ENCODE peak calls at places on chromosomes 11 and 22, in four cellular contexts. One of them, this sample, is unnamed.

GRCh38 chr11:68457898-68458249 is 2.7 kb upstream of the PPP6R3 start:
- DNase-seq in HepG2: peak
- DNase-seq in K562: no peak
- DNase-seq in A549: no peak
- DNase-seq in this sample: no peak

GRCh38 chr22:50210378-50211139 is 9.7 kb downstream of the SELENOO start:
- DNase-seq in A549: no peak
- DNase-seq in HepG2: no peak
- DNase-seq in K562: no peak
- DNase-seq in this sample: no peak

GRCh38 chr22:41619979-41620645 is 731 bp downstream of the DESI1 start:
- DNase-seq in HepG2: peak
- DNase-seq in K562: no peak
- DNase-seq in A549: no peak
- DNase-seq in this sample: no peak

GRCh38 chr11:3775761-3776406 is 21.5 kb downstream of the NUP98 start:
- DNase-seq in HepG2: no peak
- DNase-seq in A549: no peak
- DNase-seq in K562: no peak
- DNase-seq in this sample: no peak

GRCh38 chr22:49777569-49778250 is 50.0 kb downstream of the BRD1 start:
- DNase-seq in A549: no peak
- DNase-seq in HepG2: no peak
- DNase-seq in K562: no peak
- DNase-seq in this sample: no peak

GRCh38 chr11:96207459-96208449 is 135.2 kb downstream of the MAML2 start:
- DNase-seq in K562: no peak
- DNase-seq in HepG2: peak
- DNase-seq in A549: no peak
- DNase-seq in this sample: no peak

GRCh38 chr22:38792833-38793232 is 1.1 kb downstream of the DNAL4 start:
- DNase-seq in K562: peak
- DNase-seq in A549: no peak
- DNase-seq in HepG2: no peak
- DNase-seq in this sample: no peak

GRCh38 chr11:95461858-95462257 is 230.9 kb upstream of the SESN3 start:
- DNase-seq in HepG2: no peak
- DNase-seq in K562: no peak
- DNase-seq in A549: no peak
- DNase-seq in this sample: no peak

GRCh38 chr11:128724891-128725611 is 31.2 kb downstream of the FLI1 start:
- DNase-seq in K562: no peak
- DNase-seq in A549: no peak
- DNase-seq in HepG2: no peak
- DNase-seq in this sample: no peak

GRCh38 chr22:39478461-39478860 is 21.6 kb downstream of the MGAT3 start:
- DNase-seq in A549: no peak
- DNase-seq in K562: peak
- DNase-seq in HepG2: no peak
- DNase-seq in this sample: no peak

GRCh38 chr22:49525776-49526535 is 301.7 kb downstream of the BRD1 start:
- DNase-seq in A549: no peak
- DNase-seq in K562: no peak
- DNase-seq in HepG2: no peak
- DNase-seq in this sample: no peak

GRCh38 chr11:47435687-47436086 is 9.4 kb upstream of the PSMC3 start:
- DNase-seq in A549: no peak
- DNase-seq in HepG2: peak
- DNase-seq in K562: no peak
- DNase-seq in this sample: no peak

GRCh38 chr11:47431356-47432083 is 5.3 kb upstream of the PSMC3 start:
- DNase-seq in A549: no peak
- DNase-seq in HepG2: peak
- DNase-seq in K562: no peak
- DNase-seq in this sample: no peak

GRCh38 chr11:47433157-47433556 is 6.9 kb upstream of the PSMC3 start:
- DNase-seq in K562: no peak
- DNase-seq in A549: no peak
- DNase-seq in HepG2: peak
- DNase-seq in this sample: no peak

GRCh38 chr11:47436726-47437125 is 10.5 kb upstream of the PSMC3 start:
- DNase-seq in HepG2: no peak
- DNase-seq in K562: no peak
- DNase-seq in A549: no peak
- DNase-seq in this sample: no peak

DNA sequence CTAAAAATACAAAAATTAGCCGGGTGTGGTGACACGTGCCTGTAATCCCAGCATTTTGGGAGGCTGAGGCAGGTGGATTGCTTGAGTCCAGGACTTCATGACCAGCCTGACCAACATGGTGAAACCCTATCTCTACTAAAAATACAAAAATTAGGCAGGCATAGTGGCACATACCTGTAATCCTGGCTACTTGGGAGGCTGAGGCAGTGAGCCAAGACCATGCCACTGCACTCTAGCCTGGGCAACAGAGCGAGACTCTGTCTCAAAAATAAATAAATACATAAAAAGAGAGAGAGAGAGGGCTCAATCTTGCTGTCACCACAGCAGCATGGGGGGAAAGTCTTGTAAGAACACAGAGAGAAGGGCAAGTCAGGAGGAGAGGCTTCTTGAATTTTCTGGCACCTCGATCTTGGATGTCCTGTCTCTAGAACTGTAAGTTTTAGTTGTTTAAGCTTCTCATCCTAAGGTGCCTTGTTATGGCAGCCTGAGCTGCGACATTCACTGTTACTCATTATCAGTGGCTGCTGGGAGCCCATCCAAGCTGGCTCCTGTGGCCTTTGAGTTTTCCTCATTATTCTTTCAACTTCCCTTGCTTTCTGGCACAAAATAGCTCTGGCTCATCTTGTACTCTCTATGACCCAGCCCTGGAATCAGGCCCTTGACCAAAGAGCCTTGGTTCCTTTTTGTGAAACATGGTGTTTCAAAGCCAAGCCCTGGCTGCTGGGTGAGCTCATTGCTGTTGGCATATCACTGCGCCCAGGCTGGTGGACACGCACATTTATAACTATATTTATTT is 8.0 kb upstream of the PSMC3 start:
- DNase-seq in HepG2: no peak
- DNase-seq in K562: no peak
- DNase-seq in A549: no peak
- DNase-seq in this sample: no peak
- TF ChIP-seq REST in HepG2: no peak
- TF ChIP-seq REST in K562: no peak
- TF ChIP-seq REST in A549: no peak
- TF ChIP-seq REST in this sample: no peak

GRCh38 chr11:116335891-116336290 is 436.9 kb downstream of the BUD13 start:
- DNase-seq in A549: no peak
- DNase-seq in K562: no peak
- DNase-seq in HepG2: no peak
- DNase-seq in this sample: no peak
- TF ChIP-seq KDM1A in A549: no peak
- TF ChIP-seq KDM1A in K562: no peak
- TF ChIP-seq KDM1A in HepG2: no peak
- TF ChIP-seq KDM1A in this sample: no peak

GRCh38 chr22:42994276-42994916 is 20.6 kb downstream of the PACSIN2 start:
- DNase-seq in A549: no peak
- DNase-seq in K562: no peak
- DNase-seq in HepG2: peak
- DNase-seq in this sample: no peak

GRCh38 chr22:42992886-42993479 is 22.0 kb downstream of the PACSIN2 start:
- DNase-seq in K562: no peak
- DNase-seq in HepG2: no peak
- DNase-seq in A549: no peak
- DNase-seq in this sample: no peak

GRCh38 chr22:42996646-42997365 is 18.1 kb downstream of the PACSIN2 start:
- DNase-seq in K562: no peak
- DNase-seq in HepG2: no peak
- DNase-seq in A549: no peak
- DNase-seq in this sample: no peak

GRCh38 chr22:42993651-42994275 is 21.2 kb downstream of the PACSIN2 start:
- DNase-seq in A549: no peak
- DNase-seq in K562: no peak
- DNase-seq in HepG2: peak
- DNase-seq in this sample: no peak

GRCh38 chr22:42994917-42995562 is 19.9 kb downstream of the PACSIN2 start:
- DNase-seq in A549: peak
- DNase-seq in HepG2: peak
- DNase-seq in K562: no peak
- DNase-seq in this sample: peak
- TF ChIP-seq REST in A549: no peak
- TF ChIP-seq REST in HepG2: no peak
- TF ChIP-seq REST in K562: no peak
- TF ChIP-seq REST in this sample: no peak

GRCh38 chr11:13929551-13929950 is 33.0 kb upstream of the SPON1 start:
- DNase-seq in K562: no peak
- DNase-seq in HepG2: no peak
- DNase-seq in A549: no peak
- DNase-seq in this sample: no peak
- TF ChIP-seq KDM1A in K562: no peak
- TF ChIP-seq KDM1A in HepG2: no peak
- TF ChIP-seq KDM1A in A549: no peak
- TF ChIP-seq KDM1A in this sample: no peak

DNA sequence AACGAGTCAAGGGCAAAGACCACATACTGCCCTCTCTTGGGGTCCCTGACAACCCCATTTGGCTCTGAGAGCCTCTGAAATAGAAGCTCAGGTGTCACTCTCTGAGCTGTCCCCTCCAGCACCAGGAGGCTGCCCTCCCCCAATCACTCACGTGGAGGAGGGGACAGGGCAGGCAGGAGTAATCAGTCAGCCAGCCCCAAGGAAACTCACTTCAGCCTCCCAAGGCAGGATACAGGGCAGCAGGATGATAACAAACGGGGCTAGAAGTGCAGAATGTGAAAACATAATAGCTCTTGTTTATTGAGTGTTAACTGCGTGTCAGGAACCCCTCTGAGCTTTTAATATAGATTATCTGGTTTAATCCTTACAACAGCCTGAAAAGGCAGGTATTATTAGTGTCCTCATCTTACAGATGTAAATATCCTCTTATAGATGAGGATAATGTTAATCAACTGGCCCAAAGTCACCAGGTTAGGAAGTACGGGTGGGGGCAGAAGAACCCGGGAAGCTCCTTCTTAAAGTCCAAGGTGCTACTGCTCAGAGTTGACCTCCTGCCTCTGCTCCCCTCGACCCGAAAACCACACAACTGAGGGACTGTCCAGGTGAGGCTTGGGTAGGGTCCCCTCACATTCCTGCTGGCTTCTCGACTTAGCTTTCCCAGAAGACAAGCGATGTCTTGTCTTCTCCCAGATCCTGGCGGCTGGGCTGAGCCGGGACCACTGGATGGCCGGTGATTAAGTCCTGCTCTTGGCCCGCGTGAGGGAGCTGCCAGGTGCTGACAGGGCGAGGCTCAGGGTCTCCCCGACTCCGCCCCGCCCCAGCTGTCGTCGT is 2.7 kb downstream of the CHRM4 start:
- DNase-seq in HepG2: no peak
- DNase-seq in K562: peak
- DNase-seq in A549: no peak
- DNase-seq in this sample: no peak
- TF ChIP-seq REST in HepG2: no peak
- TF ChIP-seq REST in K562: peak
- TF ChIP-seq REST in A549: no peak
- TF ChIP-seq REST in this sample: no peak

GRCh38 chr11:34505874-34506273 is 7.7 kb downstream of the ELF5 start:
- DNase-seq in A549: no peak
- DNase-seq in HepG2: no peak
- DNase-seq in K562: no peak
- DNase-seq in this sample: no peak

GRCh38 chr11:34501500-34501899 is 12.1 kb downstream of the ELF5 start:
- DNase-seq in K562: no peak
- DNase-seq in A549: no peak
- DNase-seq in HepG2: peak
- DNase-seq in this sample: no peak

GRCh38 chr11:34502949-34503348 is 10.6 kb downstream of the ELF5 start:
- DNase-seq in HepG2: no peak
- DNase-seq in K562: no peak
- DNase-seq in A549: no peak
- DNase-seq in this sample: no peak

GRCh38 chr11:34499719-34500505 is 13.7 kb downstream of the ELF5 start:
- DNase-seq in HepG2: no peak
- DNase-seq in A549: no peak
- DNase-seq in K562: no peak
- DNase-seq in this sample: no peak

GRCh38 chr11:34501962-34502361 is 11.6 kb downstream of the ELF5 start:
- DNase-seq in K562: no peak
- DNase-seq in HepG2: no peak
- DNase-seq in A549: no peak
- DNase-seq in this sample: no peak
- TF ChIP-seq KDM1A in K562: no peak
- TF ChIP-seq KDM1A in HepG2: no peak
- TF ChIP-seq KDM1A in A549: no peak
- TF ChIP-seq KDM1A in this sample: no peak

DNA sequence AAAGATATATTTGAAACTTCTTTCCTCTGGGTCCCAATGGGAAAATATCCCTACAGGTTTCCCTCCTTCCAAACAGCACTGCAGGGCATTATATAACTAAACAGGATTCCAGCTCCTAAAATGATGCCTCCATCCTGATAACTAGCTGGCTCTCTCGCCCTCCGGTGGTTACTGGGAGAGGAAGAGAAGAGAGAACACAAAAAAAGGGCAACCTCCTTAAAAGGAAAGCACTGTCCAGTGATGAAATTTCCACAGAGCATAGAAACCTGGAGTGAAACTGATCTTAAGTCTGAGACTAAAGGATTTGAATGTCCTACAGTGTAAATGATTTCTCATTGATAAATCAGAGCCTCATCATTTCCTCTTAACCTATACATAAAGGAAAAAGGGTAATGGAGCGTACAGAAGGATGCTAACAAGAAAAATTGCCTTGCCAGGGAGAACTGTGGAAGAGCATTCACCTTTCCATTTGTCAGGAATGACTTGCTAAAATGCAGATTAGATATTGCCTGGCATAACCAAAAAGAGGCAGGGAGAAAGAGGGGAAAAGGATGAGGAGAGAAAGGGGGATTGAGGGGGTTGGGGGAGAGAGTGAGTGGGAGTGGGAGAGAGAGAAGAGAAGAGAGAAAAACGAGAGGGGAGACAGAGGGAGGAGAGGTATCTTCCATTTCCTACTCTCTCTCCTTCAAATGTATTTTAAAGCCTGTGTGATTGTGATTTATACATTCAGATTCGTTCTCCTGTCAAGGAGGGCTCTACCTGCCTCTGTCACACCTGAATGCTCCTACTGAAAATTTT is 121.4 kb downstream of the APOL5 start:
- DNase-seq in K562: no peak
- DNase-seq in HepG2: peak
- DNase-seq in A549: no peak
- DNase-seq in this sample: no peak
- TF ChIP-seq REST in K562: no peak
- TF ChIP-seq REST in HepG2: no peak
- TF ChIP-seq REST in A549: no peak
- TF ChIP-seq REST in this sample: no peak

DNA sequence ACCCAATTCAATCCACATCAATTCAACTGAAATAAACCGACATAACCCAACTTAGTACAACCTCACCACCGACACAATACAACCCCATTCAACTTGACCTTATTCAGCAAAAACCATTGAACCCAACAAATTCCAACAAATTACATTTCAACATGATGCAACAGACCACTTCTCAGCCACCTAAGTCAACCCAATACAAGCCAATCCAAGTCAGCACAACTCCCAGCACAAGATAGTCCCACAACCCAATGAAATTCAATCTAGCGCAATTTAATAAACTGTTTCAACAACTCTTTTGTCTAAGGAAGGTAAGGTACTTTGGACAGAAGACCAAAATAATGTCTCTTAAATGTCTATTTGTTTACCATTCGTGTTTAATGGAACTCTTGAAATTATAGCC is 226.0 kb downstream of the MIAT start:
- DNase-seq in HepG2: no peak
- DNase-seq in K562: no peak
- DNase-seq in A549: no peak
- DNase-seq in this sample: no peak
- TF ChIP-seq KDM1A in HepG2: no peak
- TF ChIP-seq KDM1A in K562: no peak
- TF ChIP-seq KDM1A in A549: no peak
- TF ChIP-seq KDM1A in this sample: no peak